ENCODE peak calls at places on chromosomes 7 and 10, in four cellular contexts. X, P, L and W are unnamed samples.

GRCh38 chr7:121102619-121103018 is 114.1 kb downstream of the CPED1 start:
- DNase-seq in X (no peak), P (no peak), L (no peak), W (no peak)

GRCh38 chr7:47757946-47758371 is 176.0 kb upstream of the TNS3 start:
- DNase-seq in X (no peak), P (no peak), L (no peak), W (peak)

GRCh38 chr10:78966182-78966787 is 102.5 kb upstream of the ZMIZ1 start:
- DNase-seq in X (no peak), P (no peak), L (no peak), W (no peak)

GRCh38 chr10:125820705-125821104 is 2.4 kb downstream of the UROS start:
- DNase-seq in X (no peak), P (no peak), L (no peak), W (no peak)

GRCh38 chr7:29288534-29289091 is 94.0 kb downstream of the CHN2 start:
- DNase-seq in X (no peak), P (no peak), L (no peak), W (no peak)

GRCh38 chr7:19061331-19061730 is 56.1 kb downstream of the TWIST1 start:
- DNase-seq in X (no peak), P (no peak), L (no peak), W (peak)

GRCh38 chr10:3805791-3806381 is 20.9 kb upstream of the KLF6 start:
- DNase-seq in X (no peak), P (no peak), L (no peak), W (peak)

GRCh38 chr7:108605582-108606173 is 36.0 kb downstream of the DNAJB9 start:
- DNase-seq in X (no peak), P (no peak), L (no peak), W (no peak)

DNA sequence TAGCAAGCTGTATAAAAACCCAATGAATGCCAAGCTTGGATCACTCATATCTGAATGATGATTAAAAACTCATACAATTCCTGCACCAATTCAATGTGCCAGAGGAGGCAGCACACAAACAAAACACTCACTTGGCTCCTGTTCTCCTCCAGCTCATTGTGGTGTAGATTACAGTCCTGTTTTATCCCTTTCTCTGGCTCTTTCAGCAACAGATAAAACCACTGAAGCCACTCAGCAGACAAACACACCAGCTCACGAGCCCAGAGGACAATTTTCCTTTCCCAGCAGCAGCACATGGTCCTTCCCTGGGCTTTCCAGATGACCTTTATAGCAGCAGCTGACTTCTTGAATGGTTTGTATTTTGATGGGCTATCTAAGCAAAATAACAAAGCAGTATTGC is 107.3 kb upstream of the STARD3NL start:
- DNase-seq in X (no peak), P (no peak), L (no peak), W (peak)
- TF ChIP-seq CTCF in X (no peak), P (no peak), L (no peak), W (peak)

DNA sequence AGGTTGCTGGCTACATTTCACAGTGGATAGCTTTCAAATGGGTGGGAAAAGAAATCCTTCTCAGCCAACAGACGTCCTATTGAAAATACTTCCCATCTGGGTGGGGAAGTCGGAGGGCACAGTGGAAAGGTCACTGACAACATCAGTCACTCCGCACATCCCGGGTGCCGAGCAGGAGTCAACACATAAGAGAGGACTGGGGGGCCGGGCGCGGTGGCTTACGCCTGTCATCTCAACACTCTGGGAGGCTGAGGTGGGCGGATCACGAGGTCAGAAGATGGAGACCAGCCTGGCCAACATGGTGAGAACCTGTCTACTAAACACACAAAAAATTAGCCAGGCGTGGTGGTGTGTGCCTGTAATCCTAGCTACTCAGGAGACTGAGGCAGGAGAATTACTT is 561.9 kb upstream of the MKI67 start:
- DNase-seq in X (no peak), P (no peak), L (no peak), W (no peak)
- H3K4me3 ChIP-seq in X (no peak), P (no peak), L (no peak), W (no peak)

GRCh38 chr7:157864911-157865310 is 528.1 kb downstream of the DNAJB6 start:
- DNase-seq in X (no peak), P (no peak), L (no peak), W (no peak)

GRCh38 chr7:157861551-157861950 is 524.7 kb downstream of the DNAJB6 start:
- DNase-seq in X (no peak), P (no peak), L (no peak), W (no peak)

GRCh38 chr7:157862731-157863130 is 525.9 kb downstream of the DNAJB6 start:
- DNase-seq in X (no peak), P (no peak), L (no peak), W (no peak)

GRCh38 chr7:157863906-157864810 is 527.4 kb downstream of the DNAJB6 start:
- DNase-seq in X (no peak), P (no peak), L (no peak), W (no peak)

GRCh38 chr7:157863176-157863575 is 526.4 kb downstream of the DNAJB6 start:
- DNase-seq in X (no peak), P (no peak), L (no peak), W (no peak)
- TF ChIP-seq CTCF in X (no peak), P (no peak), L (no peak), W (no peak)

GRCh38 chr10:117547301-117548153 is 5.0 kb downstream of the EMX2 start:
- DNase-seq in X (peak), P (no peak), L (no peak), W (no peak)

GRCh38 chr10:117545141-117546019 is 2.8 kb downstream of the EMX2 start:
- DNase-seq in X (peak), P (no peak), L (no peak), W (no peak)

GRCh38 chr10:117546020-117546629 is 3.6 kb downstream of the EMX2 start:
- DNase-seq in X (no peak), P (no peak), L (no peak), W (no peak)

GRCh38 chr10:117548191-117548668 is 5.7 kb downstream of the EMX2 start:
- DNase-seq in X (no peak), P (no peak), L (no peak), W (no peak)

DNA sequence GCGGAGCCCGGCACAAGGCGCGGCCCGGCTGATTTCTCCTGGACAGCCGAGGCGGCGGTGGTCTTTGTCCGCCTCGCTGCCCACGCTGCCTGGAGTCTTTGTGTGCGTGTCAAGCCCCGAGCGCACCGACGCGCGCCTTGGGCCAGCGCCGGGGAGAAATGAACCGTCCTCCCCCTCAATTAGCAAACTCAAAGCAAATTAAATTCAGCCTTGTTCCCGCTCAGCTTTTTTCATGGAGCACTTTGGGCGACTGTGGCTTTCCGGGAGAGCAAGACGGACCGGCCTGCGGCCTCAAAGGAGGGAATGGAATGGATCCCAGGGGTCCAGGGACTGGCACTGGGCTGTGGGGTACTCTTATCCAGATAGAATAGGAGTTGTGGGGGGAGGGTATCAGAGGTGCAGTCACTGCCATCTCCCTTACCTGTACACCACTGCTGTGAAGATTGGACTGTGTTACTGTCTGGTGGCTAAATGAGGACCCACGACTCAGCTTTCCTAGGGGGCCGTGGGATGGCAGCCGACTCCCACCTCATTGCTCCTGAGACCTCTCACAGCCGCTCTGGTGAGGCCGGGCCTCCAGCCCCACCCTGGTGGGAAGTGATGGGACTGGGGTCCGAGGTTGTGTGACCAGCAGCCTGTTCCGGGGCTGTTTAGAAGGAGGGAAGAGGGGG is 4.2 kb downstream of the EMX2 start:
- DNase-seq in X (no peak), P (no peak), L (no peak), W (no peak)
- H3K4me3 ChIP-seq in X (no peak), P (no peak), L (peak), W (no peak)